ENCODE peak calls at places on chromosomes 12 and 14, in six cellular contexts. One of them, this sample, is unnamed.

GRCh38 chr12:3313655-3314305 is 177.2 kb upstream of the PRMT8 start:
- DNase-seq in mammary epithelial cell: no peak
- DNase-seq in stomach: no peak
- DNase-seq in WTC11: peak; percentile 62
- DNase-seq in brain microvascular endothelial cell: no peak
- DNase-seq in CD4-positive, alpha-beta T cell: peak; percentile 8
- DNase-seq in this sample: no peak

GRCh38 chr12:131693149-131693548 is 17.7 kb upstream of the SFSWAP start:
- DNase-seq in mammary epithelial cell: no peak
- DNase-seq in stomach: peak; percentile 23
- DNase-seq in WTC11: no peak
- DNase-seq in brain microvascular endothelial cell: no peak
- DNase-seq in CD4-positive, alpha-beta T cell: no peak
- DNase-seq in this sample: no peak

GRCh38 chr12:89762498-89763170 is 54.0 kb upstream of the ATP2B1 start:
- DNase-seq in mammary epithelial cell: peak; percentile 34
- DNase-seq in stomach: no peak
- DNase-seq in WTC11: no peak
- DNase-seq in brain microvascular endothelial cell: no peak
- DNase-seq in CD4-positive, alpha-beta T cell: no peak
- DNase-seq in this sample: peak; percentile 84

GRCh38 chr12:105935981-105936380 is 202.8 kb downstream of the NUAK1 start:
- DNase-seq in mammary epithelial cell: peak; percentile 71
- DNase-seq in stomach: no peak
- DNase-seq in WTC11: no peak
- DNase-seq in brain microvascular endothelial cell: peak; percentile 47
- DNase-seq in CD4-positive, alpha-beta T cell: no peak
- DNase-seq in this sample: no peak

GRCh38 chr14:35403397-35404245 is 928 bp downstream of the NFKBIA start:
- DNase-seq in mammary epithelial cell: peak; percentile 86
- DNase-seq in stomach: peak; percentile 99
- DNase-seq in WTC11: peak; percentile 86
- DNase-seq in brain microvascular endothelial cell: peak; percentile 93
- DNase-seq in CD4-positive, alpha-beta T cell: peak; percentile 95
- DNase-seq in this sample: peak; percentile 62

GRCh38 chr12:87311206-87311605 is 718.0 kb downstream of the C12orf50 start:
- DNase-seq in mammary epithelial cell: no peak
- DNase-seq in stomach: no peak
- DNase-seq in WTC11: no peak
- DNase-seq in brain microvascular endothelial cell: no peak
- DNase-seq in CD4-positive, alpha-beta T cell: no peak
- DNase-seq in this sample: no peak

GRCh38 chr12:129305851-129306250 is 452.6 kb downstream of the GLT1D1 start:
- DNase-seq in mammary epithelial cell: no peak
- DNase-seq in stomach: no peak
- DNase-seq in WTC11: no peak
- DNase-seq in brain microvascular endothelial cell: no peak
- DNase-seq in CD4-positive, alpha-beta T cell: no peak
- DNase-seq in this sample: no peak

GRCh38 chr12:111160350-111161142 is 208.3 kb downstream of the PHETA1 start:
- DNase-seq in mammary epithelial cell: no peak
- DNase-seq in stomach: no peak
- DNase-seq in WTC11: no peak
- DNase-seq in brain microvascular endothelial cell: no peak
- DNase-seq in CD4-positive, alpha-beta T cell: no peak
- DNase-seq in this sample: no peak

GRCh38 chr14:38342803-38343202 is 86.9 kb upstream of the CLEC14A start:
- DNase-seq in mammary epithelial cell: no peak
- DNase-seq in stomach: no peak
- DNase-seq in WTC11: no peak
- DNase-seq in brain microvascular endothelial cell: peak; percentile 65
- DNase-seq in CD4-positive, alpha-beta T cell: no peak
- DNase-seq in this sample: no peak

GRCh38 chr12:30286345-30286926 is 409.2 kb downstream of the IPO8 start:
- DNase-seq in mammary epithelial cell: peak; percentile 16
- DNase-seq in stomach: no peak
- DNase-seq in WTC11: no peak
- DNase-seq in brain microvascular endothelial cell: peak; percentile 60
- DNase-seq in CD4-positive, alpha-beta T cell: no peak
- DNase-seq in this sample: peak; percentile 42

GRCh38 chr12:40313928-40314327 is 89.1 kb downstream of the LRRK2 start:
- DNase-seq in mammary epithelial cell: no peak
- DNase-seq in stomach: no peak
- DNase-seq in WTC11: no peak
- DNase-seq in brain microvascular endothelial cell: no peak
- DNase-seq in CD4-positive, alpha-beta T cell: no peak
- DNase-seq in this sample: no peak

GRCh38 chr14:100241279-100241678 is 2.3 kb downstream of the YY1 start:
- DNase-seq in mammary epithelial cell: no peak
- DNase-seq in stomach: no peak
- DNase-seq in WTC11: no peak
- DNase-seq in brain microvascular endothelial cell: no peak
- DNase-seq in CD4-positive, alpha-beta T cell: no peak
- DNase-seq in this sample: no peak

GRCh38 chr12:127118251-127118650 is 1148.7 kb upstream of the TMEM132C start:
- DNase-seq in mammary epithelial cell: no peak
- DNase-seq in stomach: no peak
- DNase-seq in WTC11: no peak
- DNase-seq in brain microvascular endothelial cell: no peak
- DNase-seq in CD4-positive, alpha-beta T cell: no peak
- DNase-seq in this sample: peak; percentile 82

GRCh38 chr14:81303258-81303935 is 82.6 kb upstream of the GTF2A1 start:
- DNase-seq in mammary epithelial cell: peak; percentile 77
- DNase-seq in stomach: peak; percentile 83
- DNase-seq in WTC11: no peak
- DNase-seq in brain microvascular endothelial cell: no peak
- DNase-seq in CD4-positive, alpha-beta T cell: no peak
- DNase-seq in this sample: peak; percentile 48

GRCh38 chr12:113634982-113635381 is 163.3 kb upstream of the LHX5 start:
- DNase-seq in mammary epithelial cell: no peak
- DNase-seq in stomach: no peak
- DNase-seq in WTC11: no peak
- DNase-seq in brain microvascular endothelial cell: no peak
- DNase-seq in CD4-positive, alpha-beta T cell: no peak
- DNase-seq in this sample: no peak

GRCh38 chr14:100608586-100609330 is 21.5 kb upstream of the BEGAIN start:
- DNase-seq in mammary epithelial cell: no peak
- DNase-seq in stomach: no peak
- DNase-seq in WTC11: no peak
- DNase-seq in brain microvascular endothelial cell: no peak
- DNase-seq in CD4-positive, alpha-beta T cell: no peak
- DNase-seq in this sample: no peak

GRCh38 chr12:90211017-90211416 is 502.4 kb upstream of the ATP2B1 start:
- DNase-seq in mammary epithelial cell: peak; percentile 77
- DNase-seq in stomach: no peak
- DNase-seq in WTC11: no peak
- DNase-seq in brain microvascular endothelial cell: peak; percentile 65
- DNase-seq in CD4-positive, alpha-beta T cell: no peak
- DNase-seq in this sample: no peak

GRCh38 chr12:98572010-98572409 is 21.5 kb upstream of the SLC25A3 start:
- DNase-seq in mammary epithelial cell: no peak
- DNase-seq in stomach: no peak
- DNase-seq in WTC11: no peak
- DNase-seq in brain microvascular endothelial cell: no peak
- DNase-seq in CD4-positive, alpha-beta T cell: no peak
- DNase-seq in this sample: no peak

GRCh38 chr14:54610051-54610977 is 43.4 kb downstream of the SAMD4A start:
- DNase-seq in mammary epithelial cell: no peak
- DNase-seq in stomach: no peak
- DNase-seq in WTC11: no peak
- DNase-seq in brain microvascular endothelial cell: peak; percentile 47
- DNase-seq in CD4-positive, alpha-beta T cell: no peak
- DNase-seq in this sample: no peak

DNA sequence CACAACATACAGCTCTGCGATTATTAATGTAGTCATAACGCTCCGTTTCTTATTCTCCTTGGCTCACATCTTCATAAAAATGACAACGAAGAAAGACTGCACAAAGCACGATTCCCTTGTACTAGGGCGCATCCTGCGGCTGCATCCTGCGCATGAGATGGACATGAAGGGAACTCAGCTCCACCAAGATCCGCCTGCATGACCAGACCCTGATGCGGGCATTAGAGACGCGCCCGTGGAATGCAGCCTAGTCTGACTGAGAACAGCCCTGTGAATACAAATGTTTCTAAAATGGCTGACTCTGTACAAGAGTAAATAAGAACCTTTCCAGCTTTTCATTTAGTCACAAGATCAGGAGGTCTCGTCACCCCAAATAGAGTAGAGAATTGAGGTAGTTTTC is 422.2 kb downstream of the NOVA1 start:
- DNase-seq in mammary epithelial cell: no peak
- DNase-seq in stomach: no peak
- DNase-seq in WTC11: no peak
- DNase-seq in brain microvascular endothelial cell: no peak
- DNase-seq in CD4-positive, alpha-beta T cell: no peak
- DNase-seq in this sample: no peak
- TF ChIP-seq CTCF in mammary epithelial cell: no peak
- TF ChIP-seq CTCF in stomach: no peak
- TF ChIP-seq CTCF in WTC11: no peak
- TF ChIP-seq CTCF in brain microvascular endothelial cell: no peak
- TF ChIP-seq CTCF in CD4-positive, alpha-beta T cell: no peak
- TF ChIP-seq CTCF in this sample: no peak

GRCh38 chr12:94615284-94616216 is 34.8 kb downstream of the TMCC3 start:
- DNase-seq in mammary epithelial cell: peak; percentile 93
- DNase-seq in stomach: peak; percentile 79
- DNase-seq in WTC11: no peak
- DNase-seq in brain microvascular endothelial cell: peak; percentile 59
- DNase-seq in CD4-positive, alpha-beta T cell: no peak
- DNase-seq in this sample: no peak

GRCh38 chr12:94618995-94619695 is 31.2 kb downstream of the TMCC3 start:
- DNase-seq in mammary epithelial cell: peak; percentile 99
- DNase-seq in stomach: no peak
- DNase-seq in WTC11: no peak
- DNase-seq in brain microvascular endothelial cell: peak; percentile 94
- DNase-seq in CD4-positive, alpha-beta T cell: no peak
- DNase-seq in this sample: no peak

GRCh38 chr12:94617101-94617500 is 33.3 kb downstream of the TMCC3 start:
- DNase-seq in mammary epithelial cell: no peak
- DNase-seq in stomach: no peak
- DNase-seq in WTC11: no peak
- DNase-seq in brain microvascular endothelial cell: no peak
- DNase-seq in CD4-positive, alpha-beta T cell: no peak
- DNase-seq in this sample: no peak

GRCh38 chr12:94614288-94614721 is 36.1 kb downstream of the TMCC3 start:
- DNase-seq in mammary epithelial cell: peak; percentile 60
- DNase-seq in stomach: no peak
- DNase-seq in WTC11: peak; percentile 41
- DNase-seq in brain microvascular endothelial cell: no peak
- DNase-seq in CD4-positive, alpha-beta T cell: no peak
- DNase-seq in this sample: no peak

DNA sequence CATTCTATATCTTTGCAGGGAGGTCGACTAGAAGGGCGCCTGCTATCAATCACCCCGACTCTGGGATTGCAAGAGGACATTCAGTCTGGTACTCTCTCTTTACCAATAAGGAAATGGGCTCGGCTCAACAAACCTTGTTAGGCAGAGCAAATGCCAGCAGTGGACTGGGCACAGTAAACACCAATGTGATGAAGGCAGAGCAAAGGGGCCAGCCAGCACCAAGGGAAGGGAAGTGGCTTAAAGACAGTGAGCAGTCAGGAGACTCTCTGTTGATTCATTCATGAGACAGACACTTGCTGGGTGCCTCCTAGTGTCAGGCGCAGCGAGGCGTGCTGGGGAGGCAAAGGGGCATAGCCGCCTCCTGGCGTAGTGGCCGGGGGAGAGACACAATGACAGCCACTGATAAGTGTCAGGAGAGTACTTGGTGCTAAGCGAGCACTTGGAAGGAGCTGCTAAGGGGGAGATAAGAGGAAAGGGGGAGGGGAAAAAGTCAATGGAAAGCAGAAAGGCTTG is 34.1 kb downstream of the TMCC3 start:
- DNase-seq in mammary epithelial cell: peak; percentile 77
- DNase-seq in stomach: peak; percentile 47
- DNase-seq in WTC11: no peak
- DNase-seq in brain microvascular endothelial cell: no peak
- DNase-seq in CD4-positive, alpha-beta T cell: no peak
- DNase-seq in this sample: no peak
- TF ChIP-seq CTCF in mammary epithelial cell: no peak
- TF ChIP-seq CTCF in stomach: no peak
- TF ChIP-seq CTCF in WTC11: no peak
- TF ChIP-seq CTCF in brain microvascular endothelial cell: peak; percentile 43
- TF ChIP-seq CTCF in CD4-positive, alpha-beta T cell: no peak
- TF ChIP-seq CTCF in this sample: no peak

GRCh38 chr14:104436047-104436531 is 143.5 kb upstream of the C14orf180 start:
- DNase-seq in mammary epithelial cell: no peak
- DNase-seq in stomach: peak; percentile 71
- DNase-seq in WTC11: peak; percentile 16
- DNase-seq in brain microvascular endothelial cell: peak; percentile 16
- DNase-seq in CD4-positive, alpha-beta T cell: no peak
- DNase-seq in this sample: no peak
- TF ChIP-seq CTCF in mammary epithelial cell: no peak
- TF ChIP-seq CTCF in stomach: no peak
- TF ChIP-seq CTCF in WTC11: no peak
- TF ChIP-seq CTCF in brain microvascular endothelial cell: no peak
- TF ChIP-seq CTCF in CD4-positive, alpha-beta T cell: no peak
- TF ChIP-seq CTCF in this sample: no peak

DNA sequence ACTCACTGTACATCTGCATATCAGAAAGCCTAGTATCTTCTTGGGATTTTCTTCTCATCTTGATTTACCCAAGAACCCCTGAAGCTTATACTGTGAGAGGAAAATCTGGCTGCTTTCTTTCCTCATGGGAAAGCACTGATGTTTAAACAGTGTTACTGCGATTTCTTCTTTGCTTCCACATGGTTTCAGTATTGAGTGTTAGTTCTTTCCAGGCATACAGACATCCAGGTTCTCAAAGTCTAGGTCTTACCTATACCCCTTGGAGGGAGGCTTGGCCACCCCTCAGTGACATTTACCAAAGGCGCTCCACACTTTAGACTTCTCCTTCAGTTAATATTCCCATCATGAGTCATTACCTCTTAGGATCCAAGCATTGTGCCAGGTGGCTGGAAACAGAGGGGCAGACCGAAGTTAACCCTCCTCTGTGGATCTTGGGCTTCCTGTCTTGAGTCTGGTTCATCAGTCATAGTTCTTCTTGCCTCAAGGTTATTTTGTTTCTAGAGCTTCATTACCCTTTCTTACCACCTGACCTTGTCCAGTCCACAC is 79.1 kb downstream of the TMEM117 start:
- DNase-seq in mammary epithelial cell: no peak
- DNase-seq in stomach: no peak
- DNase-seq in WTC11: no peak
- DNase-seq in brain microvascular endothelial cell: no peak
- DNase-seq in CD4-positive, alpha-beta T cell: no peak
- DNase-seq in this sample: no peak
- TF ChIP-seq CTCF in mammary epithelial cell: peak; percentile 11
- TF ChIP-seq CTCF in stomach: no peak
- TF ChIP-seq CTCF in WTC11: no peak
- TF ChIP-seq CTCF in brain microvascular endothelial cell: peak; percentile 25
- TF ChIP-seq CTCF in CD4-positive, alpha-beta T cell: no peak
- TF ChIP-seq CTCF in this sample: peak; percentile 65

GRCh38 chr14:68300608-68301007 is 481.0 kb downstream of the RAD51B start:
- DNase-seq in mammary epithelial cell: no peak
- DNase-seq in stomach: no peak
- DNase-seq in WTC11: no peak
- DNase-seq in brain microvascular endothelial cell: no peak
- DNase-seq in CD4-positive, alpha-beta T cell: no peak
- DNase-seq in this sample: no peak
- TF ChIP-seq CTCF in mammary epithelial cell: no peak
- TF ChIP-seq CTCF in stomach: no peak
- TF ChIP-seq CTCF in WTC11: no peak
- TF ChIP-seq CTCF in brain microvascular endothelial cell: no peak
- TF ChIP-seq CTCF in CD4-positive, alpha-beta T cell: no peak
- TF ChIP-seq CTCF in this sample: no peak

GRCh38 chr12:539540-540310 is 80.0 kb downstream of the B4GALNT3 start:
- DNase-seq in mammary epithelial cell: no peak
- DNase-seq in stomach: no peak
- DNase-seq in WTC11: no peak
- DNase-seq in brain microvascular endothelial cell: no peak
- DNase-seq in CD4-positive, alpha-beta T cell: no peak
- DNase-seq in this sample: no peak
- TF ChIP-seq CTCF in mammary epithelial cell: no peak
- TF ChIP-seq CTCF in stomach: no peak
- TF ChIP-seq CTCF in WTC11: no peak
- TF ChIP-seq CTCF in brain microvascular endothelial cell: no peak
- TF ChIP-seq CTCF in CD4-positive, alpha-beta T cell: no peak
- TF ChIP-seq CTCF in this sample: no peak